ENCODE peak calls at places on chromosomes 16 and 17, in seven cellular contexts. One of them, this sample, is unnamed.

GRCh38 chr17:43581130-43581529 is 35.0 kb upstream of the ETV4 start:
- DNase-seq in GM12892: no peak
- DNase-seq in GM12878: no peak
- DNase-seq in SK-N-SH: no peak
- DNase-seq in K562: no peak
- DNase-seq in HepG2: no peak
- DNase-seq in H1: no peak
- DNase-seq in this sample: no peak

GRCh38 chr16:81500833-81501521 is 56.4 kb downstream of the CMIP start:
- DNase-seq in GM12892: no peak
- DNase-seq in GM12878: no peak
- DNase-seq in SK-N-SH: no peak
- DNase-seq in K562: no peak
- DNase-seq in HepG2: no peak
- DNase-seq in H1: no peak
- DNase-seq in this sample: no peak

GRCh38 chr17:68390888-68391545 is 66.3 kb downstream of the WIPI1 start:
- DNase-seq in GM12892: no peak
- DNase-seq in GM12878: no peak
- DNase-seq in SK-N-SH: no peak
- DNase-seq in K562: no peak
- DNase-seq in HepG2: no peak
- DNase-seq in H1: no peak
- DNase-seq in this sample: no peak

GRCh38 chr17:31508310-31509094 is 117.0 kb downstream of the RAB11FIP4 start:
- DNase-seq in GM12892: no peak
- DNase-seq in GM12878: peak; percentile 69
- DNase-seq in SK-N-SH: no peak
- DNase-seq in K562: peak; percentile 86
- DNase-seq in HepG2: peak; percentile 32
- DNase-seq in H1: no peak
- DNase-seq in this sample: no peak

GRCh38 chr17:58447039-58447975 is 30.0 kb upstream of the RNF43 start:
- DNase-seq in GM12892: no peak
- DNase-seq in GM12878: peak; percentile 53
- DNase-seq in SK-N-SH: peak; percentile 78
- DNase-seq in K562: peak; percentile 92
- DNase-seq in HepG2: peak; percentile 88
- DNase-seq in H1: peak; percentile 70
- DNase-seq in this sample: peak; percentile 35

GRCh38 chr17:57296231-57296630 is 39.9 kb downstream of the MSI2 start:
- DNase-seq in GM12892: no peak
- DNase-seq in GM12878: no peak
- DNase-seq in SK-N-SH: no peak
- DNase-seq in K562: no peak
- DNase-seq in HepG2: no peak
- DNase-seq in H1: no peak
- DNase-seq in this sample: no peak

GRCh38 chr17:42333053-42333452 is 44.8 kb downstream of the STAT5A start:
- DNase-seq in GM12892: no peak
- DNase-seq in GM12878: peak; percentile 38
- DNase-seq in SK-N-SH: no peak
- DNase-seq in K562: no peak
- DNase-seq in HepG2: no peak
- DNase-seq in H1: no peak
- DNase-seq in this sample: no peak

GRCh38 chr17:41863074-41863843 is 2.0 kb downstream of the KLHL11 start:
- DNase-seq in GM12892: no peak
- DNase-seq in GM12878: no peak
- DNase-seq in SK-N-SH: no peak
- DNase-seq in K562: no peak
- DNase-seq in HepG2: no peak
- DNase-seq in H1: no peak
- DNase-seq in this sample: no peak

GRCh38 chr16:70523621-70524405 is at the start of gene SF3B3:
- DNase-seq in GM12892: peak; percentile 47
- DNase-seq in GM12878: no peak
- DNase-seq in SK-N-SH: peak; percentile 78
- DNase-seq in K562: peak; percentile 84
- DNase-seq in HepG2: peak; percentile 73
- DNase-seq in H1: no peak
- DNase-seq in this sample: peak; percentile 31

GRCh38 chr17:12195418-12195817 is 174.7 kb downstream of the MAP2K4 start:
- DNase-seq in GM12892: no peak
- DNase-seq in GM12878: no peak
- DNase-seq in SK-N-SH: no peak
- DNase-seq in K562: no peak
- DNase-seq in HepG2: no peak
- DNase-seq in H1: no peak
- DNase-seq in this sample: no peak

DNA sequence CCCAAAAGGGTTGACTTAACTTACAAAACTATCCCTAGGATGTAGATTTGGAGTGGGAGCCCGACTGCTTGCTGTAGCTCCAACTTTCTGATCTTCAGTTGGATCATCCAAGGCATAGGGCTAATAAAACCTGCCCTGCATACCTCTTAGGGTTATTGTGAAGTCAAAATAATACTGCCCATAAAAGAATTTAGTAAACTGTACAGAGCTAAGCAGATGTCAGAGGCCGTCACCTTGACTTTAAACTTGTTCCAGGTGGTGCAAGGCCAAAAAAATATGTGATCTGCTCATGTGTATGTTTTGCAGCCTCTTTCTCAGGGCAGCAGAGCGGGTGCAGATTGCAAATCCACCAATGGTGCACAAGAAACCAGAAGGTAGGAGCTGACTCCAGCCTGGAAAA is 180.6 kb downstream of the MAP2K4 start:
- DNase-seq in GM12892: no peak
- DNase-seq in GM12878: no peak
- DNase-seq in SK-N-SH: no peak
- DNase-seq in K562: no peak
- DNase-seq in HepG2: no peak
- DNase-seq in H1: no peak
- DNase-seq in this sample: no peak
- TF ChIP-seq TAF1 in GM12892: no peak
- TF ChIP-seq TAF1 in GM12878: no peak
- TF ChIP-seq TAF1 in SK-N-SH: no peak
- TF ChIP-seq TAF1 in K562: no peak
- TF ChIP-seq TAF1 in HepG2: no peak
- TF ChIP-seq TAF1 in H1: no peak
- TF ChIP-seq TAF1 in this sample: no peak

DNA sequence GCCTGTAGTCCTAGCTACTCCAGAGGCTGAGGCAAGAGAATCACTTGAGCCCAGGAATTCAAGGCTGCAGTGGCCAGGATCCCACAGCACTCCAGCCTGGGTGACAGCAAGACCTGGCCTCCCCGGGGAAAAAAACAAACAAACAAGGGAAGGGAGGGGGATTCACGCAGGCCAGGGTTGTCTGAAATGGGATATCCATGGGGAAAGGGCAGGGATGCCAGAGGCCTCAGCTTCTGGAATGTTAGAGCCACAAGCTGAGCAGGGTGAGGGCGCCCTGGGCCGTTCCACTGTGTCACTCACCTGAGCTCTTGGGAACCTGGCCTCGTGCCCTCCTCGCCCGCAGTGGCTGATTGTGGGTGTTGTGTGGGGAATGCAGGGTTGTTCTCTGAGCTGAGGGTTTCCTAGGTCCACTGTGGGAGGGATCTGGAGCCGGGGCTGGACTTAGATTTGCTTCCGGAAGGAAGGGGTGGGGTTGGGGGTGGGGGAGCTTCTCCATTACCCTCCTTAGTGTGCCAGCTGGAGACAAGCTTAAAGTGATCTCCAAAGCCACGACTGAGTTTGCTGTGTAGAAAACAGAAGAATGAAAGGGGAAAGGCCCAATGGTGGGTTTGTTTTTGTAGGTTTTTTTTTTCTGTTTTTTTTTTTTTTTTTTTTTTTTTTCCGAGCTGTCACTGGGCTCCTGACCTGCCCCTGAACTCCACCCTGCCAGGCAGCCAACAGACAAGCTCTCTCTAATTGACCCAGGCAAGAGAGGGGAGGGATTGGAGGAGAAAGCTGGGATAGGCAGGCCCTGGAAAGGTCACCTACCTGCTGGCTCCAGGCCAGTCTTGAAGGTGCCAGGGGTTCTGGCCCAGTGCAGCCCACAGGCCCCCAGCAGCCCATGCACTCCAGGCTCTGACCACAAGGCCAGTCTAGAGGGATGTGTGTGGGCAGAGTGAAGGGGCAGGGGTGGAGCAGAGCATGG is at the start of gene SULT1A1:
- DNase-seq in GM12892: no peak
- DNase-seq in GM12878: no peak
- DNase-seq in SK-N-SH: peak; percentile 28
- DNase-seq in K562: peak; percentile 52
- DNase-seq in HepG2: peak; percentile 93
- DNase-seq in H1: no peak
- DNase-seq in this sample: no peak
- TF ChIP-seq TAF1 in GM12892: no peak
- TF ChIP-seq TAF1 in GM12878: no peak
- TF ChIP-seq TAF1 in SK-N-SH: no peak
- TF ChIP-seq TAF1 in K562: no peak
- TF ChIP-seq TAF1 in HepG2: peak; percentile 85
- TF ChIP-seq TAF1 in H1: no peak
- TF ChIP-seq TAF1 in this sample: no peak

GRCh38 chr17:2871205-2871604 is 75.0 kb downstream of the RAP1GAP2 start:
- DNase-seq in GM12892: no peak
- DNase-seq in GM12878: no peak
- DNase-seq in SK-N-SH: no peak
- DNase-seq in K562: no peak
- DNase-seq in HepG2: no peak
- DNase-seq in H1: no peak
- DNase-seq in this sample: no peak
- TF ChIP-seq TAF1 in GM12892: no peak
- TF ChIP-seq TAF1 in GM12878: no peak
- TF ChIP-seq TAF1 in SK-N-SH: no peak
- TF ChIP-seq TAF1 in K562: no peak
- TF ChIP-seq TAF1 in HepG2: no peak
- TF ChIP-seq TAF1 in H1: no peak
- TF ChIP-seq TAF1 in this sample: no peak

DNA sequence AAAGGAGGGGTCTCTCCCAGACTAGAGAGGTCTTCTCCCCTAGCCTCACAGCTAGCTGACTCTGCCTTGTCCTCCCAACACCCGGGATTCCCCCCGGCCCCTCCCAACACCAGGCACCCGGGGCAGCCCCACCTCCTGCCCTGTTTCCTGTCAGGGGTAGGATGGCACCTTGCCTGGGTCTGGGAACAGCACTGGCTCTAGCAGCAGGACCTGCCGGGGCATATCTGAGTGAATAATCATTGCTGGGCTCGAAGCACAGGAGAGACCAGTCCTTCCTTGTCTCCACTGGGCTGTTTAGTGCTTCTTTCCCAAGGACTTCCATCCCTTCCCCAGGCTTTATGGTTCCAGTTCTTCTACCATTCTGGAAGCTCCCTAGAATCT is 25.7 kb downstream of the MINK1 start:
- DNase-seq in GM12892: no peak
- DNase-seq in GM12878: no peak
- DNase-seq in SK-N-SH: peak; percentile 83
- DNase-seq in K562: no peak
- DNase-seq in HepG2: no peak
- DNase-seq in H1: no peak
- DNase-seq in this sample: no peak
- TF ChIP-seq TAF1 in GM12892: no peak
- TF ChIP-seq TAF1 in GM12878: no peak
- TF ChIP-seq TAF1 in SK-N-SH: no peak
- TF ChIP-seq TAF1 in K562: no peak
- TF ChIP-seq TAF1 in HepG2: no peak
- TF ChIP-seq TAF1 in H1: no peak
- TF ChIP-seq TAF1 in this sample: no peak

GRCh38 chr17:12510535-12510934 is 155.2 kb upstream of the MYOCD start:
- DNase-seq in GM12892: no peak
- DNase-seq in GM12878: no peak
- DNase-seq in SK-N-SH: no peak
- DNase-seq in K562: no peak
- DNase-seq in HepG2: no peak
- DNase-seq in H1: no peak
- DNase-seq in this sample: no peak
- TF ChIP-seq TAF1 in GM12892: no peak
- TF ChIP-seq TAF1 in GM12878: no peak
- TF ChIP-seq TAF1 in SK-N-SH: no peak
- TF ChIP-seq TAF1 in K562: no peak
- TF ChIP-seq TAF1 in HepG2: no peak
- TF ChIP-seq TAF1 in H1: no peak
- TF ChIP-seq TAF1 in this sample: no peak